ENCODE peak calls at places on chromosome 7, in four cellular contexts. One of them, this sample, is unnamed.
A peak's percentile ranks its signal among the peaks of the same experiment; 100 is the strongest.

GRCh38 chr7:110557-111232 is 81.7 kb upstream of the FAM20C start:
- DNase-seq in trophoblast cell: no peak
- DNase-seq in H9: no peak
- DNase-seq in H1: no peak
- DNase-seq in this sample: no peak

GRCh38 chr7:104971290-104972071 is 42.5 kb upstream of the KMT2E start:
- DNase-seq in H1: no peak
- DNase-seq in H9: no peak
- DNase-seq in trophoblast cell: peak; percentile 36
- DNase-seq in this sample: no peak

GRCh38 chr7:115135111-115135510 is 213.2 kb downstream of the MDFIC start:
- DNase-seq in H1: no peak
- DNase-seq in H9: no peak
- DNase-seq in trophoblast cell: no peak
- DNase-seq in this sample: no peak

GRCh38 chr7:157537056-157537455 is 200.3 kb downstream of the DNAJB6 start:
- DNase-seq in trophoblast cell: no peak
- DNase-seq in H9: no peak
- DNase-seq in H1: no peak
- DNase-seq in this sample: no peak

GRCh38 chr7:519974-520458 is 370 bp upstream of the PDGFA start:
- DNase-seq in H1: peak; percentile 85
- DNase-seq in H9: peak; percentile 74
- DNase-seq in trophoblast cell: peak; percentile 55
- DNase-seq in this sample: peak; percentile 80

GRCh38 chr7:19362099-19362498 is 216.9 kb upstream of the FERD3L start:
- DNase-seq in H1: no peak
- DNase-seq in trophoblast cell: no peak
- DNase-seq in H9: no peak
- DNase-seq in this sample: no peak

GRCh38 chr7:5701085-5701914 is 80.2 kb downstream of the RNF216 start:
- DNase-seq in trophoblast cell: peak; percentile 24
- DNase-seq in H9: no peak
- DNase-seq in H1: no peak
- DNase-seq in this sample: no peak

GRCh38 chr7:102318482-102318971 is 31.9 kb downstream of the SH2B2 start:
- DNase-seq in H9: no peak
- DNase-seq in trophoblast cell: peak; percentile 86
- DNase-seq in H1: no peak
- DNase-seq in this sample: peak; percentile 43

GRCh38 chr7:47266131-47266706 is 315.7 kb downstream of the TNS3 start:
- DNase-seq in H1: peak; percentile 82
- DNase-seq in H9: peak; percentile 68
- DNase-seq in trophoblast cell: peak; percentile 82
- DNase-seq in this sample: peak; percentile 67

GRCh38 chr7:24708244-24708643 is 49.0 kb downstream of the GSDME start:
- DNase-seq in H1: no peak
- DNase-seq in H9: no peak
- DNase-seq in trophoblast cell: no peak
- DNase-seq in this sample: no peak

GRCh38 chr7:5528815-5529442 is 105.3 kb upstream of the TNRC18 start:
- DNase-seq in H9: no peak
- DNase-seq in H1: no peak
- DNase-seq in trophoblast cell: no peak
- DNase-seq in this sample: no peak

GRCh38 chr7:50957427-50957826 is 174.7 kb upstream of the GRB10 start:
- DNase-seq in trophoblast cell: no peak
- DNase-seq in H1: no peak
- DNase-seq in H9: no peak
- DNase-seq in this sample: peak; percentile 51

GRCh38 chr7:114310344-114311118 is 104.1 kb upstream of the FOXP2 start:
- DNase-seq in H9: no peak
- DNase-seq in H1: no peak
- DNase-seq in trophoblast cell: no peak
- DNase-seq in this sample: no peak

GRCh38 chr7:44381494-44382220 is 56.3 kb upstream of the CAMK2B start:
- DNase-seq in H9: peak; percentile 20
- DNase-seq in trophoblast cell: no peak
- DNase-seq in H1: peak; percentile 33
- DNase-seq in this sample: no peak

GRCh38 chr7:69517985-69518731 is 80.1 kb upstream of the AUTS2 start:
- DNase-seq in trophoblast cell: no peak
- DNase-seq in H1: peak; percentile 69
- DNase-seq in H9: peak; percentile 75
- DNase-seq in this sample: no peak

GRCh38 chr7:28686418-28686800 is 271.7 kb downstream of the TRIL start:
- DNase-seq in H1: peak; percentile 51
- DNase-seq in trophoblast cell: peak; percentile 78
- DNase-seq in H9: peak; percentile 66
- DNase-seq in this sample: peak; percentile 95

GRCh38 chr7:152574892-152575511 is 100.9 kb downstream of the XRCC2 start:
- DNase-seq in H1: no peak
- DNase-seq in H9: no peak
- DNase-seq in trophoblast cell: peak; percentile 57
- DNase-seq in this sample: no peak

GRCh38 chr7:90345548-90346319 is 782 bp upstream of the GTPBP10 start:
- DNase-seq in H9: no peak
- DNase-seq in trophoblast cell: peak; percentile 7
- DNase-seq in H1: no peak
- DNase-seq in this sample: peak; percentile 50

GRCh38 chr7:141737118-141737835 is 881 bp upstream of the SSBP1 start:
- DNase-seq in H9: no peak
- DNase-seq in trophoblast cell: peak; percentile 45
- DNase-seq in H1: no peak
- DNase-seq in this sample: no peak

GRCh38 chr7:97022451-97023306 is 2.0 kb downstream of the DLX5 start:
- DNase-seq in H9: no peak
- DNase-seq in H1: peak; percentile 51
- DNase-seq in trophoblast cell: peak; percentile 56
- DNase-seq in this sample: peak; percentile 50

GRCh38 chr7:88919484-88920131 is 124.1 kb upstream of the TEX47 start:
- DNase-seq in H9: no peak
- DNase-seq in H1: no peak
- DNase-seq in trophoblast cell: no peak
- DNase-seq in this sample: no peak

GRCh38 chr7:607938-608337 is 88.3 kb upstream of the PDGFA start:
- DNase-seq in trophoblast cell: no peak
- DNase-seq in H1: no peak
- DNase-seq in H9: no peak
- DNase-seq in this sample: no peak

GRCh38 chr7:99762680-99763327 is 21.2 kb downstream of the CYP3A4 start:
- DNase-seq in H9: no peak
- DNase-seq in trophoblast cell: no peak
- DNase-seq in H1: no peak
- DNase-seq in this sample: no peak

GRCh38 chr7:135718219-135718618 is 9.8 kb downstream of the SLC13A4 start:
- DNase-seq in H9: no peak
- DNase-seq in trophoblast cell: peak; percentile 32
- DNase-seq in H1: no peak
- DNase-seq in this sample: no peak

GRCh38 chr7:33687601-33688000 is 217.7 kb upstream of the BMPER start:
- DNase-seq in H1: no peak
- DNase-seq in trophoblast cell: no peak
- DNase-seq in H9: no peak
- DNase-seq in this sample: no peak

GRCh38 chr7:50362712-50363282 is 58.3 kb downstream of the IKZF1 start:
- DNase-seq in H1: no peak
- DNase-seq in H9: no peak
- DNase-seq in trophoblast cell: no peak
- DNase-seq in this sample: peak; percentile 56

GRCh38 chr7:128075536-128076095 is 44.4 kb upstream of the LRRC4 start:
- DNase-seq in trophoblast cell: no peak
- DNase-seq in H1: no peak
- DNase-seq in H9: no peak
- DNase-seq in this sample: peak; percentile 53

GRCh38 chr7:148368562-148368961 is 222.0 kb upstream of the C7orf33 start:
- DNase-seq in trophoblast cell: no peak
- DNase-seq in H1: peak; percentile 33
- DNase-seq in H9: no peak
- DNase-seq in this sample: no peak

GRCh38 chr7:130689683-130690082 is 3.3 kb upstream of the TSGA13 start:
- DNase-seq in trophoblast cell: no peak
- DNase-seq in H1: no peak
- DNase-seq in H9: no peak
- DNase-seq in this sample: peak; percentile 16

GRCh38 chr7:146922777-146923176 is 806.2 kb downstream of the CNTNAP2 start:
- DNase-seq in H9: no peak
- DNase-seq in trophoblast cell: no peak
- DNase-seq in H1: no peak
- DNase-seq in this sample: no peak

DNA sequence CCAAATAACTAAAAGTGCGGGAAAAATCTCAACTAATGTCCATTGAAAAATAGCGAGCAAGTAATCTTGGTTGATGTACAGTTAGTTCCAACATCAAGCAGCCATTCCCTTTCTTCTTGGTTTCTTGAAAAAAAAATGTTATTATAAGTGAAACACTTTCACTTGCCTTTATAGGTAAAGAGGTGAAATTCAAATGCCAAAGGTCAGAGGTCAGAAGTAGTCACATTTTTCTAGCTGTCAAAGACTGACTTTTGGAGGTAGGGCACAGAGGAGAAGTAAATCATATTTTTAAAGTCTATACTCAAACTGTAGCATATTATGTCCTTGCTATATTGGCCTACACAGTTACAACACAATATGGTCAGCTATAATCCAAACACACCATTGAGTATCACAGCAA is 62.3 kb downstream of the CHCHD3 start:
- DNase-seq in H1: no peak
- DNase-seq in trophoblast cell: no peak
- DNase-seq in H9: no peak
- DNase-seq in this sample: no peak
- H3K4ac ChIP-seq in H1: no peak overlapping the region
- H3K4ac ChIP-seq in trophoblast cell: no peak overlapping the region
- H3K4ac ChIP-seq in H9: no peak overlapping the region
- H3K4ac ChIP-seq in this sample: no peak overlapping the region

DNA sequence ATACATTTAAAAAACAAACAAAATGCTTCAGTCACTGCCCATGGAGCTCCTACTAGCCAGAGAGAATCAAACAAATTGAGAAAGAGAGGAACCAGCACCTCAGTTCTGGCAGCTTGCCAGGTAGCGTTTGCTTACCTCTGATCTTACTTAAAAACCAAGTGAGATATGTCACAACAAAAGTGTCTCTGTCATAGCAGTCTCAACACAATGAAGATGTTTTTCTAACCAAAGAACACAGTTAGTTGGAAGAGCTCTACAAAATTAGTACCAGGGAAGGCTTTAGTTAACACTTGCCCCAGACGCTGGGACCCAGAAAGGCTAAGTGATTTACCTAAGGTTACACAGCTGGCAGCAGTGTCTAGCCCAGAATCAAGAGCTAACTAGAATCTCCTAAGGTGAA is 3.4 kb downstream of the DOCK4 start:
- DNase-seq in trophoblast cell: peak; percentile 40
- DNase-seq in H1: no peak
- DNase-seq in H9: no peak
- DNase-seq in this sample: no peak
- H2AK5ac ChIP-seq in trophoblast cell: no peak overlapping the region
- H2AK5ac ChIP-seq in H1: no peak overlapping the region
- H2AK5ac ChIP-seq in H9: no peak overlapping the region
- H2AK5ac ChIP-seq in this sample: no peak overlapping the region

DNA sequence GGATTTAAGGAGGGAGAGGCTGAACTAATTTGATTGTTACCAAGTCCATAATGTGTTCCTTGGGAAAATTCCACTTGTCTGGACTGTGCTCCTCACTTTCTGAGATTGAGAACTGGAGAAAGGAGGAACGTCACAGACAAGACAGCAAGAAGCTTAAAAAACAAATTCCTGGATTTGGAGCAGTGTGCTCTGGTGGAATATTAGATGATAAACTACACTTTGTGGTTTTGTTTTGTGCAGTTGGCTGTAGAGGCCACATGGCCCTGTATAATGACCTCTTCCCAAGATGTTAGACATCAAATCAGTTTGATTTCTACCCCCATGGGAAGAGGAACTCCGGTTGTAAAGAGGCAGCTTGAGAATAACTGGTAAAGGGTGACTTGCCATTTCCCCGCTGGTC is 421.3 kb upstream of the GALNT17 start:
- DNase-seq in H1: no peak
- DNase-seq in H9: no peak
- DNase-seq in trophoblast cell: no peak
- DNase-seq in this sample: no peak
- H3K79me2 ChIP-seq in H1: peaks cover 100% of the 10 kb centered on the region
- H3K79me2 ChIP-seq in H9: peaks cover 48% of the 10 kb centered on the region
- H3K79me2 ChIP-seq in trophoblast cell: no peaks in the 10 kb centered on the region
- H3K79me2 ChIP-seq in this sample: peaks cover 31% of the 10 kb centered on the region

GRCh38 chr7:112937651-112938390 is 147.6 kb upstream of the TMEM168 start:
- DNase-seq in H1: no peak
- DNase-seq in trophoblast cell: peak; percentile 46
- DNase-seq in H9: no peak
- DNase-seq in this sample: no peak

GRCh38 chr7:112939589-112940313 is 146.9 kb downstream of the GPR85 start:
- DNase-seq in trophoblast cell: peak; percentile 100
- DNase-seq in H9: peak; percentile 100
- DNase-seq in H1: peak; percentile 96
- DNase-seq in this sample: peak; percentile 100

GRCh38 chr7:112942981-112943380 is 143.6 kb downstream of the GPR85 start:
- DNase-seq in H9: no peak
- DNase-seq in trophoblast cell: peak; percentile 91
- DNase-seq in H1: no peak
- DNase-seq in this sample: no peak

GRCh38 chr7:112938895-112939588 is 147.6 kb downstream of the GPR85 start:
- DNase-seq in H1: peak; percentile 77
- DNase-seq in trophoblast cell: peak; percentile 48
- DNase-seq in H9: peak; percentile 76
- DNase-seq in this sample: peak; percentile 85

DNA sequence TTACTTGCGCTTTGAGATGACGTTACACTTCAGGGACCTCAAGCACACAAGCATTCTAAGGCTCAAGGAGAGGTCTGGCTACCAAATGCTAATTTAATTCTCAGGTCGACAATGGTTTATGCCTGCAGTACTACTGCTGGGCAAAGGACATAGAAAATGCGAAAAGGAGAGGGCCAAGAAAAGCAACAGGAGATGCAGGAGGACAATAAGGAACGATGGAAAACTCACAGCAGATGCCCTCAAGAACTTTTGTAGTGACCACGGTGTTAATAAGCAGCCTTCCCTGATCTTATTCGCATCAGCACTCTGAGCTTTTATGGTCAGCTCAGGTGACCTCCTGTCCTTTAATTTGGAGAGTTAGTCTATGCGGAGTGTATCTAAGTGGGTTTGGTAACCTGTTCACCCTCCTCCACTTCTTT is 146.3 kb downstream of the GPR85 start:
- DNase-seq in trophoblast cell: no peak
- DNase-seq in H9: no peak
- DNase-seq in H1: no peak
- DNase-seq in this sample: peak; percentile 96
- H3K4ac ChIP-seq in trophoblast cell: no peak overlapping the region
- H3K4ac ChIP-seq in H9: no peak overlapping the region
- H3K4ac ChIP-seq in H1: peak overlapping the region; percentile 70
- H3K4ac ChIP-seq in this sample: no peak overlapping the region